ENCODE peak calls at places on chromosomes 2 and 18, in seven cellular contexts. One of them, this sample, is unnamed.

GRCh38 chr2:20145497-20146193 is 79.3 kb downstream of the SDC1 start:
- DNase-seq in omental fat pad: no peak
- DNase-seq in T-cell: no peak
- DNase-seq in caudate nucleus: no peak
- DNase-seq in H54: no peak
- DNase-seq in G401: no peak
- DNase-seq in stimulated activated naive CD8-positive, alpha-beta T cell treated with anti-CD3 and anti-CD28 coated beads, Interleukin-15, amount 100 ng/mL, for 72 hours: no peak
- DNase-seq in this sample: peak

GRCh38 chr2:241941691-241942301 is 72.3 kb downstream of the RTP5 start:
- DNase-seq in omental fat pad: no peak
- DNase-seq in T-cell: no peak
- DNase-seq in caudate nucleus: no peak
- DNase-seq in H54: no peak
- DNase-seq in G401: no peak
- DNase-seq in stimulated activated naive CD8-positive, alpha-beta T cell treated with anti-CD3 and anti-CD28 coated beads, Interleukin-15, amount 100 ng/mL, for 72 hours: no peak
- DNase-seq in this sample: no peak

GRCh38 chr18:74255022-74255658 is 36.6 kb downstream of the CYB5A start:
- DNase-seq in omental fat pad: no peak
- DNase-seq in T-cell: no peak
- DNase-seq in caudate nucleus: no peak
- DNase-seq in H54: no peak
- DNase-seq in G401: peak
- DNase-seq in stimulated activated naive CD8-positive, alpha-beta T cell treated with anti-CD3 and anti-CD28 coated beads, Interleukin-15, amount 100 ng/mL, for 72 hours: no peak
- DNase-seq in this sample: no peak

GRCh38 chr2:45237850-45238542 is 228.7 kb upstream of the SIX2 start:
- DNase-seq in omental fat pad: no peak
- DNase-seq in T-cell: no peak
- DNase-seq in caudate nucleus: no peak
- DNase-seq in H54: peak
- DNase-seq in G401: no peak
- DNase-seq in stimulated activated naive CD8-positive, alpha-beta T cell treated with anti-CD3 and anti-CD28 coated beads, Interleukin-15, amount 100 ng/mL, for 72 hours: no peak
- DNase-seq in this sample: no peak

GRCh38 chr2:221465776-221466175 is 106.3 kb downstream of the EPHA4 start:
- DNase-seq in omental fat pad: no peak
- DNase-seq in T-cell: no peak
- DNase-seq in caudate nucleus: no peak
- DNase-seq in H54: no peak
- DNase-seq in G401: no peak
- DNase-seq in stimulated activated naive CD8-positive, alpha-beta T cell treated with anti-CD3 and anti-CD28 coated beads, Interleukin-15, amount 100 ng/mL, for 72 hours: no peak
- DNase-seq in this sample: peak

GRCh38 chr2:67309281-67309680 is 87.9 kb upstream of the ETAA1 start:
- DNase-seq in omental fat pad: no peak
- DNase-seq in T-cell: no peak
- DNase-seq in caudate nucleus: no peak
- DNase-seq in H54: no peak
- DNase-seq in G401: no peak
- DNase-seq in stimulated activated naive CD8-positive, alpha-beta T cell treated with anti-CD3 and anti-CD28 coated beads, Interleukin-15, amount 100 ng/mL, for 72 hours: no peak
- DNase-seq in this sample: no peak

GRCh38 chr2:184875212-184875611 is 276.9 kb downstream of the ZNF804A start:
- DNase-seq in omental fat pad: no peak
- DNase-seq in T-cell: no peak
- DNase-seq in caudate nucleus: no peak
- DNase-seq in H54: no peak
- DNase-seq in G401: no peak
- DNase-seq in stimulated activated naive CD8-positive, alpha-beta T cell treated with anti-CD3 and anti-CD28 coated beads, Interleukin-15, amount 100 ng/mL, for 72 hours: no peak
- DNase-seq in this sample: no peak

GRCh38 chr2:103823847-103824246 is 1030.1 kb upstream of the POU3F3 start:
- DNase-seq in omental fat pad: no peak
- DNase-seq in T-cell: no peak
- DNase-seq in caudate nucleus: no peak
- DNase-seq in H54: no peak
- DNase-seq in G401: no peak
- DNase-seq in stimulated activated naive CD8-positive, alpha-beta T cell treated with anti-CD3 and anti-CD28 coated beads, Interleukin-15, amount 100 ng/mL, for 72 hours: no peak
- DNase-seq in this sample: no peak

GRCh38 chr18:68215931-68216330 is 499.0 kb downstream of the TMX3 start:
- DNase-seq in omental fat pad: no peak
- DNase-seq in T-cell: no peak
- DNase-seq in caudate nucleus: no peak
- DNase-seq in H54: no peak
- DNase-seq in G401: no peak
- DNase-seq in stimulated activated naive CD8-positive, alpha-beta T cell treated with anti-CD3 and anti-CD28 coated beads, Interleukin-15, amount 100 ng/mL, for 72 hours: no peak
- DNase-seq in this sample: no peak

GRCh38 chr18:45723921-45724320 is at the start of gene SLC14A1:
- DNase-seq in omental fat pad: no peak
- DNase-seq in T-cell: no peak
- DNase-seq in caudate nucleus: no peak
- DNase-seq in H54: no peak
- DNase-seq in G401: peak
- DNase-seq in stimulated activated naive CD8-positive, alpha-beta T cell treated with anti-CD3 and anti-CD28 coated beads, Interleukin-15, amount 100 ng/mL, for 72 hours: no peak
- DNase-seq in this sample: no peak

GRCh38 chr18:23992119-23992940 is 22.2 kb upstream of the TTC39C start:
- DNase-seq in omental fat pad: no peak
- DNase-seq in T-cell: no peak
- DNase-seq in caudate nucleus: peak
- DNase-seq in H54: no peak
- DNase-seq in G401: peak
- DNase-seq in stimulated activated naive CD8-positive, alpha-beta T cell treated with anti-CD3 and anti-CD28 coated beads, Interleukin-15, amount 100 ng/mL, for 72 hours: peak
- DNase-seq in this sample: no peak

GRCh38 chr2:67384115-67384823 is 12.9 kb upstream of the ETAA1 start:
- DNase-seq in omental fat pad: no peak
- DNase-seq in T-cell: no peak
- DNase-seq in caudate nucleus: no peak
- DNase-seq in H54: no peak
- DNase-seq in G401: no peak
- DNase-seq in stimulated activated naive CD8-positive, alpha-beta T cell treated with anti-CD3 and anti-CD28 coated beads, Interleukin-15, amount 100 ng/mL, for 72 hours: no peak
- DNase-seq in this sample: no peak

GRCh38 chr18:44709297-44710117 is 28.8 kb downstream of the SETBP1 start:
- DNase-seq in omental fat pad: no peak
- DNase-seq in T-cell: no peak
- DNase-seq in caudate nucleus: no peak
- DNase-seq in H54: no peak
- DNase-seq in G401: no peak
- DNase-seq in stimulated activated naive CD8-positive, alpha-beta T cell treated with anti-CD3 and anti-CD28 coated beads, Interleukin-15, amount 100 ng/mL, for 72 hours: no peak
- DNase-seq in this sample: peak

GRCh38 chr2:36727586-36727985 is 31.1 kb downstream of the VIT start:
- DNase-seq in omental fat pad: no peak
- DNase-seq in T-cell: no peak
- DNase-seq in caudate nucleus: no peak
- DNase-seq in H54: no peak
- DNase-seq in G401: no peak
- DNase-seq in stimulated activated naive CD8-positive, alpha-beta T cell treated with anti-CD3 and anti-CD28 coated beads, Interleukin-15, amount 100 ng/mL, for 72 hours: no peak
- DNase-seq in this sample: no peak

GRCh38 chr18:57801379-57802165 is 1.5 kb downstream of the ATP8B1 start:
- DNase-seq in omental fat pad: no peak
- DNase-seq in T-cell: no peak
- DNase-seq in caudate nucleus: no peak
- DNase-seq in H54: no peak
- DNase-seq in G401: no peak
- DNase-seq in stimulated activated naive CD8-positive, alpha-beta T cell treated with anti-CD3 and anti-CD28 coated beads, Interleukin-15, amount 100 ng/mL, for 72 hours: no peak
- DNase-seq in this sample: no peak

GRCh38 chr2:226985227-226985946 is 149.5 kb downstream of the RHBDD1 start:
- DNase-seq in omental fat pad: no peak
- DNase-seq in T-cell: no peak
- DNase-seq in caudate nucleus: no peak
- DNase-seq in H54: peak
- DNase-seq in G401: peak
- DNase-seq in stimulated activated naive CD8-positive, alpha-beta T cell treated with anti-CD3 and anti-CD28 coated beads, Interleukin-15, amount 100 ng/mL, for 72 hours: no peak
- DNase-seq in this sample: peak

GRCh38 chr2:234025475-234025874 is 25.0 kb upstream of the SPP2 start:
- DNase-seq in omental fat pad: no peak
- DNase-seq in T-cell: no peak
- DNase-seq in caudate nucleus: no peak
- DNase-seq in H54: no peak
- DNase-seq in G401: peak
- DNase-seq in stimulated activated naive CD8-positive, alpha-beta T cell treated with anti-CD3 and anti-CD28 coated beads, Interleukin-15, amount 100 ng/mL, for 72 hours: no peak
- DNase-seq in this sample: peak

GRCh38 chr2:98768765-98769476 is 38.0 kb upstream of the MGAT4A start:
- DNase-seq in omental fat pad: no peak
- DNase-seq in T-cell: no peak
- DNase-seq in caudate nucleus: no peak
- DNase-seq in H54: no peak
- DNase-seq in G401: peak
- DNase-seq in stimulated activated naive CD8-positive, alpha-beta T cell treated with anti-CD3 and anti-CD28 coated beads, Interleukin-15, amount 100 ng/mL, for 72 hours: no peak
- DNase-seq in this sample: no peak

GRCh38 chr2:24158131-24158530 is 16.7 kb upstream of the FAM228A start:
- DNase-seq in omental fat pad: no peak
- DNase-seq in T-cell: no peak
- DNase-seq in caudate nucleus: no peak
- DNase-seq in H54: no peak
- DNase-seq in G401: no peak
- DNase-seq in stimulated activated naive CD8-positive, alpha-beta T cell treated with anti-CD3 and anti-CD28 coated beads, Interleukin-15, amount 100 ng/mL, for 72 hours: no peak
- DNase-seq in this sample: no peak

GRCh38 chr18:61727241-61727640 is 165.6 kb downstream of the RNF152 start:
- DNase-seq in omental fat pad: no peak
- DNase-seq in T-cell: no peak
- DNase-seq in caudate nucleus: no peak
- DNase-seq in H54: no peak
- DNase-seq in G401: no peak
- DNase-seq in stimulated activated naive CD8-positive, alpha-beta T cell treated with anti-CD3 and anti-CD28 coated beads, Interleukin-15, amount 100 ng/mL, for 72 hours: no peak
- DNase-seq in this sample: no peak

GRCh38 chr2:42914314-42914713 is 121.9 kb upstream of the HAAO start:
- DNase-seq in omental fat pad: no peak
- DNase-seq in T-cell: no peak
- DNase-seq in caudate nucleus: no peak
- DNase-seq in H54: no peak
- DNase-seq in G401: no peak
- DNase-seq in stimulated activated naive CD8-positive, alpha-beta T cell treated with anti-CD3 and anti-CD28 coated beads, Interleukin-15, amount 100 ng/mL, for 72 hours: no peak
- DNase-seq in this sample: no peak

GRCh38 chr2:16263241-16263890 is 323.0 kb downstream of the MYCN start:
- DNase-seq in omental fat pad: no peak
- DNase-seq in T-cell: no peak
- DNase-seq in caudate nucleus: no peak
- DNase-seq in H54: no peak
- DNase-seq in G401: no peak
- DNase-seq in stimulated activated naive CD8-positive, alpha-beta T cell treated with anti-CD3 and anti-CD28 coated beads, Interleukin-15, amount 100 ng/mL, for 72 hours: no peak
- DNase-seq in this sample: no peak

GRCh38 chr2:171505374-171505773 is 16.9 kb upstream of the CYBRD1 start:
- DNase-seq in omental fat pad: no peak
- DNase-seq in T-cell: no peak
- DNase-seq in caudate nucleus: no peak
- DNase-seq in H54: no peak
- DNase-seq in G401: no peak
- DNase-seq in stimulated activated naive CD8-positive, alpha-beta T cell treated with anti-CD3 and anti-CD28 coated beads, Interleukin-15, amount 100 ng/mL, for 72 hours: no peak
- DNase-seq in this sample: no peak